ENCODE peak calls at places on chromosome 19, in five cellular contexts. One of them, this sample, is unnamed.

GRCh38 chr19:1079566-1080111 is 12.7 kb downstream of the ARHGAP45 start:
- DNase-seq in stimulated activated CD4-positive, alpha-beta T cell treated with anti-CD3 and anti-CD28 coated beads, TNF-alpha, amount 100 ng/mL, for 24 hours: no peak
- DNase-seq in naive B cell: no peak
- DNase-seq in fibroblast of the aortic adventitia: no peak
- DNase-seq in NCI-H2081: no peak
- DNase-seq in this sample: no peak

GRCh38 chr19:58474291-58474996 is 1.7 kb upstream of the ZNF446 start:
- DNase-seq in fibroblast of the aortic adventitia: peak; percentile 8
- DNase-seq in stimulated activated CD4-positive, alpha-beta T cell treated with anti-CD3 and anti-CD28 coated beads, TNF-alpha, amount 100 ng/mL, for 24 hours: no peak
- DNase-seq in NCI-H2081: no peak
- DNase-seq in naive B cell: no peak
- DNase-seq in this sample: peak; percentile 58

GRCh38 chr19:35461050-35461449 is 13.0 kb downstream of the FFAR2 start:
- DNase-seq in NCI-H2081: no peak
- DNase-seq in stimulated activated CD4-positive, alpha-beta T cell treated with anti-CD3 and anti-CD28 coated beads, TNF-alpha, amount 100 ng/mL, for 24 hours: no peak
- DNase-seq in fibroblast of the aortic adventitia: no peak
- DNase-seq in naive B cell: no peak
- DNase-seq in this sample: no peak

GRCh38 chr19:397321-397720 is 11.6 kb downstream of the C2CD4C start:
- DNase-seq in fibroblast of the aortic adventitia: no peak
- DNase-seq in naive B cell: no peak
- DNase-seq in stimulated activated CD4-positive, alpha-beta T cell treated with anti-CD3 and anti-CD28 coated beads, TNF-alpha, amount 100 ng/mL, for 24 hours: no peak
- DNase-seq in NCI-H2081: no peak
- DNase-seq in this sample: no peak

GRCh38 chr19:37551123-37551993 is 43.2 kb downstream of the ZNF571 start:
- DNase-seq in fibroblast of the aortic adventitia: peak; percentile 51
- DNase-seq in naive B cell: peak; percentile 83
- DNase-seq in NCI-H2081: no peak
- DNase-seq in stimulated activated CD4-positive, alpha-beta T cell treated with anti-CD3 and anti-CD28 coated beads, TNF-alpha, amount 100 ng/mL, for 24 hours: peak; percentile 17
- DNase-seq in this sample: peak; percentile 72

GRCh38 chr19:38386968-38387549 is 775 bp downstream of the GGN start:
- DNase-seq in fibroblast of the aortic adventitia: no peak
- DNase-seq in stimulated activated CD4-positive, alpha-beta T cell treated with anti-CD3 and anti-CD28 coated beads, TNF-alpha, amount 100 ng/mL, for 24 hours: no peak
- DNase-seq in naive B cell: peak; percentile 31
- DNase-seq in NCI-H2081: no peak
- DNase-seq in this sample: peak; percentile 23

GRCh38 chr19:51903192-51903591 is 1.6 kb downstream of the ZNF649 start:
- DNase-seq in NCI-H2081: no peak
- DNase-seq in naive B cell: no peak
- DNase-seq in stimulated activated CD4-positive, alpha-beta T cell treated with anti-CD3 and anti-CD28 coated beads, TNF-alpha, amount 100 ng/mL, for 24 hours: no peak
- DNase-seq in fibroblast of the aortic adventitia: no peak
- DNase-seq in this sample: no peak

GRCh38 chr19:15107056-15108010 is at the start of gene SYDE1:
- DNase-seq in stimulated activated CD4-positive, alpha-beta T cell treated with anti-CD3 and anti-CD28 coated beads, TNF-alpha, amount 100 ng/mL, for 24 hours: no peak
- DNase-seq in NCI-H2081: no peak
- DNase-seq in fibroblast of the aortic adventitia: peak; percentile 72
- DNase-seq in naive B cell: no peak
- DNase-seq in this sample: peak; percentile 45

GRCh38 chr19:41951686-41952172 is 7.4 kb downstream of the RABAC1 start:
- DNase-seq in stimulated activated CD4-positive, alpha-beta T cell treated with anti-CD3 and anti-CD28 coated beads, TNF-alpha, amount 100 ng/mL, for 24 hours: peak; percentile 79
- DNase-seq in NCI-H2081: peak; percentile 59
- DNase-seq in naive B cell: peak; percentile 78
- DNase-seq in fibroblast of the aortic adventitia: peak; percentile 75
- DNase-seq in this sample: peak; percentile 70

GRCh38 chr19:41877916-41878905 is 1.1 kb downstream of the CD79A start:
- DNase-seq in fibroblast of the aortic adventitia: no peak
- DNase-seq in stimulated activated CD4-positive, alpha-beta T cell treated with anti-CD3 and anti-CD28 coated beads, TNF-alpha, amount 100 ng/mL, for 24 hours: no peak
- DNase-seq in naive B cell: no peak
- DNase-seq in NCI-H2081: no peak
- DNase-seq in this sample: no peak

GRCh38 chr19:12864143-12864542 is 17.1 kb downstream of the DNASE2 start:
- DNase-seq in fibroblast of the aortic adventitia: no peak
- DNase-seq in stimulated activated CD4-positive, alpha-beta T cell treated with anti-CD3 and anti-CD28 coated beads, TNF-alpha, amount 100 ng/mL, for 24 hours: no peak
- DNase-seq in NCI-H2081: no peak
- DNase-seq in naive B cell: no peak
- DNase-seq in this sample: no peak

GRCh38 chr19:11196406-11197287 is 698 bp downstream of the KANK2 start:
- DNase-seq in naive B cell: no peak
- DNase-seq in fibroblast of the aortic adventitia: no peak
- DNase-seq in NCI-H2081: no peak
- DNase-seq in stimulated activated CD4-positive, alpha-beta T cell treated with anti-CD3 and anti-CD28 coated beads, TNF-alpha, amount 100 ng/mL, for 24 hours: no peak
- DNase-seq in this sample: peak; percentile 30

GRCh38 chr19:44993526-44993925 is 7.7 kb upstream of the RELB start:
- DNase-seq in fibroblast of the aortic adventitia: no peak
- DNase-seq in naive B cell: no peak
- DNase-seq in stimulated activated CD4-positive, alpha-beta T cell treated with anti-CD3 and anti-CD28 coated beads, TNF-alpha, amount 100 ng/mL, for 24 hours: no peak
- DNase-seq in NCI-H2081: no peak
- DNase-seq in this sample: no peak

GRCh38 chr19:41031926-41032325 is 40.8 kb downstream of the CYP2B6 start:
- DNase-seq in naive B cell: no peak
- DNase-seq in stimulated activated CD4-positive, alpha-beta T cell treated with anti-CD3 and anti-CD28 coated beads, TNF-alpha, amount 100 ng/mL, for 24 hours: no peak
- DNase-seq in fibroblast of the aortic adventitia: peak; percentile 14
- DNase-seq in NCI-H2081: no peak
- DNase-seq in this sample: no peak

GRCh38 chr19:3210347-3211017 is 14.0 kb upstream of the CELF5 start:
- DNase-seq in fibroblast of the aortic adventitia: peak; percentile 9
- DNase-seq in naive B cell: peak; percentile 55
- DNase-seq in NCI-H2081: peak; percentile 20
- DNase-seq in stimulated activated CD4-positive, alpha-beta T cell treated with anti-CD3 and anti-CD28 coated beads, TNF-alpha, amount 100 ng/mL, for 24 hours: peak; percentile 51
- DNase-seq in this sample: peak; percentile 37

GRCh38 chr19:51325161-51325979 is 13.9 kb downstream of the IGLON5 start:
- DNase-seq in stimulated activated CD4-positive, alpha-beta T cell treated with anti-CD3 and anti-CD28 coated beads, TNF-alpha, amount 100 ng/mL, for 24 hours: no peak
- DNase-seq in naive B cell: no peak
- DNase-seq in NCI-H2081: no peak
- DNase-seq in fibroblast of the aortic adventitia: no peak
- DNase-seq in this sample: no peak

GRCh38 chr19:40398417-40399056 is 8.6 kb upstream of the HIPK4 start:
- DNase-seq in fibroblast of the aortic adventitia: no peak
- DNase-seq in stimulated activated CD4-positive, alpha-beta T cell treated with anti-CD3 and anti-CD28 coated beads, TNF-alpha, amount 100 ng/mL, for 24 hours: peak; percentile 51
- DNase-seq in naive B cell: no peak
- DNase-seq in NCI-H2081: no peak
- DNase-seq in this sample: no peak

GRCh38 chr19:56294557-56294956 is 20.1 kb downstream of the ZSCAN5A start:
- DNase-seq in fibroblast of the aortic adventitia: no peak
- DNase-seq in naive B cell: no peak
- DNase-seq in stimulated activated CD4-positive, alpha-beta T cell treated with anti-CD3 and anti-CD28 coated beads, TNF-alpha, amount 100 ng/mL, for 24 hours: no peak
- DNase-seq in NCI-H2081: peak; percentile 86
- DNase-seq in this sample: peak; percentile 33

GRCh38 chr19:18058208-18059009 is 28.3 kb downstream of the IL12RB1 start:
- DNase-seq in fibroblast of the aortic adventitia: peak; percentile 72
- DNase-seq in NCI-H2081: peak; percentile 62
- DNase-seq in stimulated activated CD4-positive, alpha-beta T cell treated with anti-CD3 and anti-CD28 coated beads, TNF-alpha, amount 100 ng/mL, for 24 hours: peak; percentile 70
- DNase-seq in naive B cell: peak; percentile 84
- DNase-seq in this sample: peak; percentile 66

GRCh38 chr19:6064016-6064702 is 46.1 kb downstream of the RFX2 start:
- DNase-seq in naive B cell: no peak
- DNase-seq in NCI-H2081: no peak
- DNase-seq in fibroblast of the aortic adventitia: no peak
- DNase-seq in stimulated activated CD4-positive, alpha-beta T cell treated with anti-CD3 and anti-CD28 coated beads, TNF-alpha, amount 100 ng/mL, for 24 hours: no peak
- DNase-seq in this sample: no peak

GRCh38 chr19:6126335-6126974 is 9.0 kb upstream of the ACSBG2 start:
- DNase-seq in fibroblast of the aortic adventitia: peak; percentile 73
- DNase-seq in naive B cell: no peak
- DNase-seq in NCI-H2081: peak; percentile 79
- DNase-seq in stimulated activated CD4-positive, alpha-beta T cell treated with anti-CD3 and anti-CD28 coated beads, TNF-alpha, amount 100 ng/mL, for 24 hours: no peak
- DNase-seq in this sample: peak; percentile 69

GRCh38 chr19:17337675-17338439 is 504 bp downstream of the GTPBP3 start:
- DNase-seq in NCI-H2081: peak; percentile 17
- DNase-seq in stimulated activated CD4-positive, alpha-beta T cell treated with anti-CD3 and anti-CD28 coated beads, TNF-alpha, amount 100 ng/mL, for 24 hours: no peak
- DNase-seq in fibroblast of the aortic adventitia: no peak
- DNase-seq in naive B cell: no peak
- DNase-seq in this sample: no peak

GRCh38 chr19:52140077-52140710 is 456 bp upstream of the ZNF616 start:
- DNase-seq in NCI-H2081: no peak
- DNase-seq in stimulated activated CD4-positive, alpha-beta T cell treated with anti-CD3 and anti-CD28 coated beads, TNF-alpha, amount 100 ng/mL, for 24 hours: no peak
- DNase-seq in fibroblast of the aortic adventitia: no peak
- DNase-seq in naive B cell: no peak
- DNase-seq in this sample: no peak

GRCh38 chr19:49690073-49690655 is 752 bp upstream of the CPT1C start:
- DNase-seq in NCI-H2081: no peak
- DNase-seq in naive B cell: no peak
- DNase-seq in stimulated activated CD4-positive, alpha-beta T cell treated with anti-CD3 and anti-CD28 coated beads, TNF-alpha, amount 100 ng/mL, for 24 hours: no peak
- DNase-seq in fibroblast of the aortic adventitia: no peak
- DNase-seq in this sample: no peak

GRCh38 chr19:44552324-44552723 is 22.8 kb upstream of the CEACAM20 start:
- DNase-seq in stimulated activated CD4-positive, alpha-beta T cell treated with anti-CD3 and anti-CD28 coated beads, TNF-alpha, amount 100 ng/mL, for 24 hours: no peak
- DNase-seq in fibroblast of the aortic adventitia: peak; percentile 12
- DNase-seq in naive B cell: no peak
- DNase-seq in NCI-H2081: no peak
- DNase-seq in this sample: peak; percentile 31

GRCh38 chr19:1411255-1412191 is 4.1 kb downstream of the DAZAP1 start:
- DNase-seq in naive B cell: no peak
- DNase-seq in fibroblast of the aortic adventitia: peak; percentile 56
- DNase-seq in NCI-H2081: peak; percentile 27
- DNase-seq in stimulated activated CD4-positive, alpha-beta T cell treated with anti-CD3 and anti-CD28 coated beads, TNF-alpha, amount 100 ng/mL, for 24 hours: no peak
- DNase-seq in this sample: peak; percentile 92

GRCh38 chr19:16702123-16702522 is 17.5 kb upstream of the NWD1 start:
- DNase-seq in fibroblast of the aortic adventitia: peak; percentile 88
- DNase-seq in stimulated activated CD4-positive, alpha-beta T cell treated with anti-CD3 and anti-CD28 coated beads, TNF-alpha, amount 100 ng/mL, for 24 hours: no peak
- DNase-seq in NCI-H2081: no peak
- DNase-seq in naive B cell: no peak
- DNase-seq in this sample: peak; percentile 77

GRCh38 chr19:4597278-4597974 is 37.9 kb upstream of the SEMA6B start:
- DNase-seq in fibroblast of the aortic adventitia: no peak
- DNase-seq in naive B cell: no peak
- DNase-seq in NCI-H2081: no peak
- DNase-seq in stimulated activated CD4-positive, alpha-beta T cell treated with anti-CD3 and anti-CD28 coated beads, TNF-alpha, amount 100 ng/mL, for 24 hours: no peak
- DNase-seq in this sample: no peak

GRCh38 chr19:10517760-10518443 is 655 bp upstream of the S1PR5 start:
- DNase-seq in stimulated activated CD4-positive, alpha-beta T cell treated with anti-CD3 and anti-CD28 coated beads, TNF-alpha, amount 100 ng/mL, for 24 hours: no peak
- DNase-seq in naive B cell: no peak
- DNase-seq in fibroblast of the aortic adventitia: no peak
- DNase-seq in NCI-H2081: peak; percentile 28
- DNase-seq in this sample: no peak

GRCh38 chr19:8665468-8666213 is 33.0 kb downstream of the ACTL9 start:
- DNase-seq in naive B cell: no peak
- DNase-seq in NCI-H2081: no peak
- DNase-seq in stimulated activated CD4-positive, alpha-beta T cell treated with anti-CD3 and anti-CD28 coated beads, TNF-alpha, amount 100 ng/mL, for 24 hours: no peak
- DNase-seq in fibroblast of the aortic adventitia: no peak
- DNase-seq in this sample: no peak